ENCODE peak calls at places on chromosome 7, in seven cellular contexts. K is prostate gland, J is neural crest cell, U is memory B cell, H is fibroblast of the conjunctiva, C is NCI-H345, B is M059J. W is an unnamed sample.

GRCh38 chr7:113015038-113015645 is 71.5 kb downstream of the GPR85 start:
- DNase-seq in K (no peak), J (no peak), U (no peak), H (peak; percentile 22), C (peak; percentile 3), B (peak; percentile 36), W (no peak)

GRCh38 chr7:64992971-64993370 is 2.1 kb upstream of the ZNF117 start:
- DNase-seq in K (no peak), J (no peak), U (no peak), H (no peak), C (no peak), B (peak; percentile 67), W (no peak)

GRCh38 chr7:54782829-54783228 is 23.8 kb upstream of the SEC61G start:
- DNase-seq in K (no peak), J (no peak), U (no peak), H (no peak), C (no peak), B (no peak), W (no peak)

GRCh38 chr7:17680943-17681351 is 259.3 kb downstream of the SNX13 start:
- DNase-seq in K (no peak), J (no peak), U (no peak), H (peak; percentile 53), C (peak; percentile 44), B (peak; percentile 64), W (no peak)

GRCh38 chr7:29289156-29290021 is 94.8 kb downstream of the CHN2 start:
- DNase-seq in K (no peak), J (no peak), U (no peak), H (peak; percentile 57), C (peak; percentile 87), B (peak; percentile 19), W (no peak)

GRCh38 chr7:46155367-46155766 is 234.3 kb upstream of the IGFBP3 start:
- DNase-seq in K (no peak), J (no peak), U (no peak), H (no peak), C (no peak), B (no peak), W (no peak)

GRCh38 chr7:130995252-130996081 is 261.5 kb upstream of the KLF14 start:
- DNase-seq in K (peak; percentile 32), J (no peak), U (no peak), H (no peak), C (no peak), B (no peak), W (no peak)

GRCh38 chr7:118420888-118421287 is 196.4 kb downstream of the ANKRD7 start:
- DNase-seq in K (no peak), J (no peak), U (no peak), H (no peak), C (no peak), B (no peak), W (no peak)

GRCh38 chr7:4667776-4668509 is 14.2 kb upstream of the FOXK1 start:
- DNase-seq in K (no peak), J (no peak), U (no peak), H (peak; percentile 81), C (no peak), B (peak; percentile 71), W (no peak)

GRCh38 chr7:50315739-50316671 is 11.5 kb downstream of the IKZF1 start:
- DNase-seq in K (no peak), J (no peak), U (no peak), H (no peak), C (no peak), B (no peak), W (no peak)

GRCh38 chr7:137957887-137958286 is 44.0 kb downstream of the CREB3L2 start:
- DNase-seq in K (no peak), J (no peak), U (no peak), H (peak; percentile 59), C (no peak), B (peak; percentile 74), W (no peak)

GRCh38 chr7:2787251-2787968 is 56.7 kb downstream of the GNA12 start:
- DNase-seq in K (no peak), J (no peak), U (no peak), H (no peak), C (no peak), B (peak; percentile 91), W (no peak)

GRCh38 chr7:18320971-18321567 is 174.5 kb upstream of the HDAC9 start:
- DNase-seq in K (no peak), J (no peak), U (no peak), H (peak; percentile 39), C (peak; percentile 19), B (peak; percentile 46), W (peak; percentile 17)

GRCh38 chr7:80078159-80078731 is 56.4 kb upstream of the GNAI1 start:
- DNase-seq in K (no peak), J (no peak), U (no peak), H (no peak), C (peak; percentile 45), B (peak; percentile 52), W (no peak)

GRCh38 chr7:99579956-99580777 is 17.9 kb upstream of the TMEM225B start:
- DNase-seq in K (no peak), J (peak; percentile 79), U (peak; percentile 38), H (no peak), C (peak; percentile 58), B (peak; percentile 49), W (no peak)

GRCh38 chr7:39353615-39354376 is 212.4 kb upstream of the YAE1 start:
- DNase-seq in K (no peak), J (peak; percentile 20), U (no peak), H (no peak), C (no peak), B (peak; percentile 92), W (peak; percentile 62)

GRCh38 chr7:129825005-129825553 is 127.7 kb downstream of the UBE2H start:
- DNase-seq in K (peak; percentile 60), J (peak; percentile 31), U (no peak), H (no peak), C (peak; percentile 95), B (peak; percentile 79), W (peak; percentile 60)

GRCh38 chr7:90425376-90425775 is 22.1 kb downstream of the CLDN12 start:
- DNase-seq in K (no peak), J (no peak), U (no peak), H (no peak), C (no peak), B (no peak), W (no peak)

GRCh38 chr7:240887-241421 is 48.6 kb downstream of the FAM20C start:
- DNase-seq in K (no peak), J (no peak), U (no peak), H (no peak), C (no peak), B (peak; percentile 66), W (no peak)